ENCODE peak calls at places on chromosomes 7 and 10, in four cellular contexts. One of them, this sample, is unnamed. For H3K4me1, the result is how much of the 10 kb centered on the place peaks cover.

GRCh38 chr7:44257618-44258422 is 57.0 kb downstream of the YKT6 start:
- DNase-seq in fibroblast of lung: peak
- DNase-seq in endodermal cell: no peak
- DNase-seq in H9: no peak
- DNase-seq in this sample: no peak

GRCh38 chr10:123062726-123063125 is 53.9 kb downstream of the ACADSB start:
- DNase-seq in fibroblast of lung: no peak
- DNase-seq in endodermal cell: no peak
- DNase-seq in H9: no peak
- DNase-seq in this sample: no peak

GRCh38 chr7:37442268-37442667 is 6.4 kb downstream of the ELMO1 start:
- DNase-seq in fibroblast of lung: no peak
- DNase-seq in endodermal cell: no peak
- DNase-seq in H9: no peak
- DNase-seq in this sample: no peak

GRCh38 chr7:95772298-95772770 is at the start of gene DYNC1I1:
- DNase-seq in fibroblast of lung: peak
- DNase-seq in endodermal cell: peak
- DNase-seq in H9: peak
- DNase-seq in this sample: no peak

GRCh38 chr7:2930310-2931033 is 86.4 kb upstream of the GNA12 start:
- DNase-seq in fibroblast of lung: no peak
- DNase-seq in endodermal cell: peak
- DNase-seq in H9: peak
- DNase-seq in this sample: no peak

GRCh38 chr10:27258838-27259532 is 18.4 kb upstream of the ACBD5 start:
- DNase-seq in fibroblast of lung: no peak
- DNase-seq in endodermal cell: peak
- DNase-seq in H9: peak
- DNase-seq in this sample: no peak

GRCh38 chr10:102230264-102230860 is 4.3 kb downstream of the ELOVL3 start:
- DNase-seq in fibroblast of lung: peak
- DNase-seq in endodermal cell: peak
- DNase-seq in H9: peak
- DNase-seq in this sample: no peak

GRCh38 chr7:47458057-47458456 is 123.9 kb downstream of the TNS3 start:
- DNase-seq in fibroblast of lung: peak
- DNase-seq in endodermal cell: no peak
- DNase-seq in H9: no peak
- DNase-seq in this sample: no peak

GRCh38 chr7:138584283-138584682 is 116.9 kb downstream of the SVOPL start:
- DNase-seq in fibroblast of lung: no peak
- DNase-seq in endodermal cell: no peak
- DNase-seq in H9: no peak
- DNase-seq in this sample: no peak

GRCh38 chr7:158733762-158734494 is 29.3 kb upstream of the NCAPG2 start:
- DNase-seq in fibroblast of lung: no peak
- DNase-seq in endodermal cell: no peak
- DNase-seq in H9: no peak
- DNase-seq in this sample: no peak

GRCh38 chr7:127782075-127782474 is 130.1 kb downstream of the SND1 start:
- DNase-seq in fibroblast of lung: no peak
- DNase-seq in endodermal cell: no peak
- DNase-seq in H9: no peak
- DNase-seq in this sample: no peak

DNA sequence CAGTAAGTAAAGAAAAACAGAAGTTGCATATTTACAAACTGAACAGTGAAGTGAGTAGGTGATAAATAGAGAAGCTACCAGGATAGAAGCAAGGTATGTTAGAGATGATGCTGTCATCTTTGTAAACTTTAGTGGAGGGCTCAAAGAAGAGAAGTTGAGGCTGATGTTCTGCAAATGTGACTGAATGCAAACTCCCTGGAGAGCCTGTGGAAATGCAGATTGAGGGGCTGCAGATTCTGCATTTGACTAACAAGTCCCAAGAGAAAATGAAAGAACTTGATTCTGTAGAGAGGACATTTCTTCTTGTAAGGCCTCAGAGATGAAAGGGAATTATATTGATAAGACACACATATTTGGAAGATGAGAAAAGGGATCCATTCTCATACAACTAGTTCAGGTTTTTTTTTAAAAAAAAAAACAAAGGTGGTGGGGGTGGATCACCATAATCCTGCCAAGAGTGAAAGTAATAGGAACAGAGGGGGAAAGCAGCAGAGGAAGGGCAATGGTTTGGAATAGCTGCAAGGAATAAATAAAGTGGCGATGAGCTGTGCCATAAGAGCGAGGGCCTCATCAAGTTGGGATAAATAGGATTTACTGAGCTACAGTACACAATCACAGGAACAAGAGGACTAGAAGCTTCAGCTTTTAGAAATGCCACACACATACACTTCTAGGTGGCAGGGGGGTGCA is 778.4 kb downstream of the NRG3 start:
- DNase-seq in fibroblast of lung: no peak
- DNase-seq in endodermal cell: no peak
- DNase-seq in H9: no peak
- DNase-seq in this sample: no peak
- H3K4me1 ChIP-seq in fibroblast of lung: under half
- H3K4me1 ChIP-seq in endodermal cell: under half
- H3K4me1 ChIP-seq in H9: under half
- H3K4me1 ChIP-seq in this sample: under half

DNA sequence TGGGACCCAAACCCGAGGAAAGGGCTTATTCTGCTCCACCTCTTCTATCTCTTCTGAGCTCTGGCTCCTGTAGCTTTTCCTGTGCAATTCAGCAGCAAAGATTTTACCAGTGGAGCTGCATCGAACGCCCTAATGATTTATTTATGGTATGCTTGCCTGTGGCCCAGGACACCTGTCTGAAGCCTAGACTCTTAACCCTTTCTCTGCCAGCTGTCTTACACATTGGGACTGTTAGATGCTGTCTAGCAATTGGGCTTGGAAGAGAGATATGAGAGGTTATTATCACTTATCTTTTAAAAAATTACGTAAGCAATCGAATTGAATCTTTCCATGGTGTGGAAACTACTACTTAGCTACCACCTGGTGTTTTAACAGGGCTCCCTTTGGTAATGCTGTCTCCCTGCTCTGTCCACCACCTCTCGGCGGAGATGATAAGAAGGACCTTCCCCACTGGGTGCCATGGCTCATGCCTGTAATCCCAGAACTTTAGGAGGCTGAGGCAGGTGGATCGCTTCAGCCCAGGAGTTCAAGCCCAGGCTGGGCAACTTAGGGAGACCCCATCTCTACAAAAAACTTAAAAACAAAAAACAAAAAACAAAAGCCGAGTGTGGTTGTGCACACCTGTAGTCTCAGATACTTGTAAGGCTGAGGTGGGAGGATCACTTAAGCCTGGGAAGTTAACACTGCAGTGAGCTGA is 8.8 kb downstream of the ACSL5 start:
- DNase-seq in fibroblast of lung: no peak
- DNase-seq in endodermal cell: no peak
- DNase-seq in H9: no peak
- DNase-seq in this sample: no peak
- H3K4me1 ChIP-seq in fibroblast of lung: under half
- H3K4me1 ChIP-seq in endodermal cell: under half
- H3K4me1 ChIP-seq in H9: under half
- H3K4me1 ChIP-seq in this sample: under half

GRCh38 chr7:75948179-75948578 is 33.2 kb downstream of the POR start:
- DNase-seq in fibroblast of lung: no peak
- DNase-seq in endodermal cell: no peak
- DNase-seq in H9: no peak
- DNase-seq in this sample: no peak

GRCh38 chr7:75943864-75944263 is 28.9 kb downstream of the POR start:
- DNase-seq in fibroblast of lung: peak
- DNase-seq in endodermal cell: no peak
- DNase-seq in H9: no peak
- DNase-seq in this sample: no peak

GRCh38 chr7:75946207-75946855 is 31.4 kb downstream of the POR start:
- DNase-seq in fibroblast of lung: no peak
- DNase-seq in endodermal cell: no peak
- DNase-seq in H9: no peak
- DNase-seq in this sample: no peak

GRCh38 chr7:75944507-75944906 is 29.6 kb downstream of the POR start:
- DNase-seq in fibroblast of lung: no peak
- DNase-seq in endodermal cell: no peak
- DNase-seq in H9: no peak
- DNase-seq in this sample: no peak

GRCh38 chr7:75945297-75946168 is 30.6 kb downstream of the POR start:
- DNase-seq in fibroblast of lung: peak
- DNase-seq in endodermal cell: no peak
- DNase-seq in H9: no peak
- DNase-seq in this sample: no peak
- H3K4me1 ChIP-seq in fibroblast of lung: under half
- H3K4me1 ChIP-seq in endodermal cell: under half
- H3K4me1 ChIP-seq in H9: under half
- H3K4me1 ChIP-seq in this sample: under half

GRCh38 chr7:150435390-150436073 is 14.9 kb upstream of the GIMAP8 start:
- DNase-seq in fibroblast of lung: no peak
- DNase-seq in endodermal cell: no peak
- DNase-seq in H9: no peak
- DNase-seq in this sample: no peak
- H3K4me1 ChIP-seq in fibroblast of lung: under half
- H3K4me1 ChIP-seq in endodermal cell: under half
- H3K4me1 ChIP-seq in H9: under half
- H3K4me1 ChIP-seq in this sample: under half

GRCh38 chr7:30145521-30145920 is 10.7 kb downstream of the MTURN start:
- DNase-seq in fibroblast of lung: no peak
- DNase-seq in endodermal cell: no peak
- DNase-seq in H9: no peak
- DNase-seq in this sample: no peak
- H3K4me1 ChIP-seq in fibroblast of lung: under half
- H3K4me1 ChIP-seq in endodermal cell: under half
- H3K4me1 ChIP-seq in H9: under half
- H3K4me1 ChIP-seq in this sample: under half

DNA sequence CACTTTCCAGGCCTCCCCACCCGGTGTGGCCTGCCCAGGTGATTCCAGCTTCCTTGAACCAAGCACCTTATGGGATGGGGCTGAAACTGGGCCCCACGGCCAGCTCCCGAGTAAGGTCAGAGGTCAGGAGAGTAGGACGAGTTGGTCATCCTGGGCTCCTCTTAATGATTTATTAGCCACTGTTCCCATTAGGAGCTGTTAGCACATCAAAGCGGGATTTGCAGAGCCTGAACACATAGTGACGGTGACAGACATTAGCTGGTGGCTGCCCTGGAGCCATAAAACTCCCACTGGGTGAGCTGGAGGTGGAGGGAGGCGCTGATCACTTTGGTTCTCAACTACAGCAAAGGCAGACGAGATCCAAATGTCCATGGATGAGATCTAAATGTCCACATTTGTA is 48.1 kb downstream of the COL13A1 start:
- DNase-seq in fibroblast of lung: no peak
- DNase-seq in endodermal cell: no peak
- DNase-seq in H9: no peak
- DNase-seq in this sample: no peak
- H3K4me1 ChIP-seq in fibroblast of lung: under half
- H3K4me1 ChIP-seq in endodermal cell: under half
- H3K4me1 ChIP-seq in H9: under half
- H3K4me1 ChIP-seq in this sample: under half